ENCODE peak calls at places on chromosomes 5 and 9, in four cellular contexts. K is lower leg skin, F is heart left ventricle, H is mesothelial cell of epicardium. G is an unnamed sample.

GRCh38 chr5:166562246-166562645 is 1729.2 kb upstream of the WWC1 start:
- DNase-seq in K (no peak), F (no peak), H (no peak), G (no peak)

GRCh38 chr5:14685757-14686156 is 21.2 kb downstream of the OTULIN start:
- DNase-seq in K (no peak), F (no peak), H (no peak), G (no peak)

GRCh38 chr5:1767524-1768282 is 31.9 kb downstream of the MRPL36 start:
- DNase-seq in K (no peak), F (peak; percentile 47), H (no peak), G (no peak)

GRCh38 chr5:67291671-67292070 is 95.1 kb upstream of the CD180 start:
- DNase-seq in K (no peak), F (no peak), H (no peak), G (no peak)

GRCh38 chr5:81303563-81303962 is 2.2 kb downstream of the ZCCHC9 start:
- DNase-seq in K (no peak), F (no peak), H (no peak), G (no peak)

GRCh38 chr5:22063717-22064116 is 789.4 kb downstream of the CDH12 start:
- DNase-seq in K (no peak), F (no peak), H (no peak), G (no peak)

GRCh38 chr9:14309403-14309802 is 4.5 kb downstream of the NFIB start:
- DNase-seq in K (no peak), F (no peak), H (no peak), G (no peak)

GRCh38 chr9:112848316-112849151 is 42.1 kb downstream of the SLC46A2 start:
- DNase-seq in K (no peak), F (no peak), H (no peak), G (no peak)

GRCh38 chr9:109880276-109881169 is 100.5 kb downstream of the PALM2AKAP2 start:
- DNase-seq in K (no peak), F (no peak), H (no peak), G (no peak)

GRCh38 chr5:179373961-179374505 is 28.8 kb upstream of the ADAMTS2 start:
- DNase-seq in K (no peak), F (peak; percentile 40), H (no peak), G (peak; percentile 47)

GRCh38 chr9:122372856-122373845 is 2.3 kb downstream of the PTGS1 start:
- DNase-seq in K (no peak), F (no peak), H (no peak), G (no peak)

GRCh38 chr5:151758430-151759241 is at the start of gene ATOX1:
- DNase-seq in K (peak; percentile 89), F (peak; percentile 97), H (peak; percentile 80), G (peak; percentile 93)

GRCh38 chr9:114606597-114607207 is 4.4 kb upstream of the TMEM268 start:
- DNase-seq in K (no peak), F (no peak), H (no peak), G (no peak)

GRCh38 chr9:122463828-122464632 is 13.7 kb downstream of the OR1J1 start:
- DNase-seq in K (no peak), F (no peak), H (no peak), G (no peak)

GRCh38 chr9:86185872-86186271 is 73.6 kb downstream of the C9orf153 start:
- DNase-seq in K (no peak), F (no peak), H (no peak), G (no peak)

GRCh38 chr5:38899936-38900335 is 54.1 kb downstream of the OSMR start:
- DNase-seq in K (no peak), F (no peak), H (no peak), G (no peak)

GRCh38 chr5:125199373-125199772 is 452.9 kb upstream of the ZNF608 start:
- DNase-seq in K (no peak), F (no peak), H (no peak), G (no peak)

GRCh38 chr9:134601764-134602163 is 39.8 kb upstream of the COL5A1 start:
- DNase-seq in K (no peak), F (no peak), H (no peak), G (peak; percentile 59)

GRCh38 chr9:7536310-7536939 is 263.2 kb downstream of the DMAC1 start:
- DNase-seq in K (no peak), F (no peak), H (no peak), G (no peak)

GRCh38 chr5:123036391-123037103 is at the start of gene PPIC:
- DNase-seq in K (peak; percentile 73), F (peak; percentile 93), H (peak; percentile 72), G (peak; percentile 85)

GRCh38 chr5:171826132-171826531 is 40.5 kb downstream of the SMIM23 start:
- DNase-seq in K (no peak), F (no peak), H (no peak), G (no peak)

GRCh38 chr5:76766746-76767145 is 50.8 kb downstream of the F2R start:
- DNase-seq in K (no peak), F (no peak), H (no peak), G (no peak)

GRCh38 chr5:134503088-134503936 is 22.2 kb upstream of the JADE2 start:
- DNase-seq in K (peak; percentile 63), F (peak; percentile 87), H (no peak), G (no peak)

GRCh38 chr5:54440456-54440893 is 15.0 kb upstream of the HSPB3 start:
- DNase-seq in K (no peak), F (no peak), H (no peak), G (no peak)

GRCh38 chr5:177497297-177498012 is at the start of gene PDLIM7:
- DNase-seq in K (peak; percentile 94), F (peak; percentile 97), H (peak; percentile 92), G (peak; percentile 97)

GRCh38 chr5:113140837-113141661 is 164.5 kb downstream of the DCP2 start:
- DNase-seq in K (peak; percentile 58), F (no peak), H (no peak), G (no peak)

GRCh38 chr9:106717686-106718085 is 145.3 kb upstream of the ZNF462 start:
- DNase-seq in K (no peak), F (no peak), H (no peak), G (no peak)

GRCh38 chr5:72523960-72524582 is 16.9 kb upstream of the ZNF366 start:
- DNase-seq in K (no peak), F (no peak), H (no peak), G (no peak)

GRCh38 chr5:17625686-17626085 is 6.2 kb upstream of the TAF11L13 start:
- DNase-seq in K (no peak), F (no peak), H (no peak), G (no peak)

GRCh38 chr5:17614872-17615605 is 4.8 kb downstream of the TAF11L12 start:
- DNase-seq in K (no peak), F (no peak), H (no peak), G (no peak)

GRCh38 chr5:17619353-17619752 is 9.2 kb downstream of the TAF11L12 start:
- DNase-seq in K (no peak), F (no peak), H (no peak), G (no peak)

DNA sequence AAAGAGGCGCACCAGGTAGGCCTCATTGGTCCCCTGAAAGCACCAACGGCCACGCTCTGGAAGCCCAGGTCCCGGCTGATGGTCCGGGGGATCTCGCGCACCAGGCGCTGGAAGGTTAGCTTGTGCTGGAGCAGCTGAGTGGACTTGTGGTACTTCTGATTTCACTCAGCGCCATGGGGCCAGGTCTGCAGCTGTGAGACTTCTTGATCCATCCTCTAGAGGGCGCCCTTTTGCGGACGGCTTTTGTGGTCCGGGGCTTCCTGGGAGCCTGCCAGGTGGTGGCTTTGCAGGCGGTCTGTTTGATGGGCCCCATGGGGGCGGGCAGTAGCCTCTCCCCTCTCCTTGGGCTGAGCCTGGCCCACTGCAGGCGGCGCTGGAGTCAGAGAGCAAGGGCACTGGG is 10.4 kb downstream of the TAF11L12 start:
- DNase-seq in K (no peak), F (no peak), H (no peak), G (no peak)
- TF ChIP-seq CTCF in K (no peak), F (no peak), H (peak; percentile 58), G (peak; percentile 51)

DNA sequence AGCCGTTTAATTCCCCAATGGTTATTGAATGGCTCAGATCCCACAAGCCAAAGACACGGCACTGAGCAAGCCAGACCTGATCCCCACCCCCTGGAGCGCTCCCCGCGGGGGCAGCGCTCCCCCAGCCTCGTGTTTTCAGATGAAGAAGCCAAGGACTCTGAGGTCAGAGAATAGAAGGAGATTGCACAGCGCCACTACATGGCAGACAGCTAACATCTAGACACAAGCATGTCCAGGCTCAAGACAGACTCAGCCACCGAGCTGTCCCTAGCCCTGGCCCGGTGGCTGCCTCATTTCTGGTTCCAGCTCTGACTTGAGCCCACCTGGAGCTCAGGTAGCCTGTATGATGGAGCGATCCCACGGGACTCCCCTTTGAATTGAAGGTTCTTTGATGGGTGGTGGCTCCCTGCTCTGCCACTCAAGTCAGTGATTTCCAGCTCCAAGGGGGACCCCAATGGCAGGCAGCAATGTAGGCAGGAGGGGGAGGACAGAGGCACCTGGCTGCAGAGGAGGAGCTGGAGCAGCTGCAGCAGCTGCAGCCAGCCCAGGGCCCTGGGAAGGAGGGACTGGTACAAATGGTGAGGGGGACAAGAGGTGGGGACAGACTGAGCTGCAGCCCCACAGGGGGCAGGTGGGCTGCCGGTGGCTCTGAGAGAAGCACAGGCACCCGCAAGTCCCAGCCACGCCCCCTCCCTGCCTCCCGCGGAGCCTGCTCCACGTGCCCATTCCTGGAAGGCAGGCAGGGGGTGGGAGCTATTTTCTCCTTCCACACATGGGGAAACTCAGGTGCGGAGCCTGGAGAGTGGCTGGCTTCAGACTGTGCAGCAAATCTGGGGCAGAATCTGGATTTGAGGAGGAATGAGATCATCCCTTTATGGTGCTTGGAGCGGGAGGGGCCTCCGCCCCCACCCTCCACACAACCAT is 40.2 kb downstream of the NTNG2 start:
- DNase-seq in K (no peak), F (peak; percentile 29), H (no peak), G (no peak)
- TF ChIP-seq CTCF in K (no peak), F (no peak), H (no peak), G (no peak)

GRCh38 chr5:139253115-139253514 is 40.4 kb upstream of the MATR3 start:
- DNase-seq in K (no peak), F (no peak), H (no peak), G (no peak)

GRCh38 chr5:139248826-139249453 is 44.6 kb upstream of the MATR3 start:
- DNase-seq in K (no peak), F (no peak), H (no peak), G (no peak)

GRCh38 chr5:139246394-139246793 is 47.1 kb upstream of the MATR3 start:
- DNase-seq in K (no peak), F (no peak), H (no peak), G (no peak)

GRCh38 chr5:139251695-139252288 is 41.7 kb upstream of the MATR3 start:
- DNase-seq in K (no peak), F (no peak), H (no peak), G (no peak)

DNA sequence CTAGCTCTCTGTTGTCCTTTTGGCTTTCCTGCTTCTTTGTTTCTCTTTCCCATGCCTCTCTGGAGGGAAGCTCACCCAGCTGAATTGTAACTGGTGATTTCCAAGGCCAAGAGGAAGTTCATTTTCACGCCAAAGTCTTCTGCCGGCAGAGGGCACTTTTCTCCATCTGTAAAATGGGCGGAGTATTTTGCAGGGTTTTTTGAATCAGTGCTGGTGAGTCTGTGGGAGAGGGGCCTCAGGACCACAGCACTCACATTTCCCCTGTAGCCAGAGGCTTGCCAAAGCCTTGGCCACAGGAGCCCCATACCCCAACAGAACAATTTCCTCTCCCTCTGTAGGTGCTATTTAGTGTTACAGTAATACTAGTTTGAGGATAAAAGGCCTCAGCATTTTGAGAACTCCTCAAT is 42.3 kb upstream of the MATR3 start:
- DNase-seq in K (no peak), F (no peak), H (no peak), G (no peak)
- TF ChIP-seq CTCF in K (no peak), F (no peak), H (no peak), G (peak; percentile 24)

DNA sequence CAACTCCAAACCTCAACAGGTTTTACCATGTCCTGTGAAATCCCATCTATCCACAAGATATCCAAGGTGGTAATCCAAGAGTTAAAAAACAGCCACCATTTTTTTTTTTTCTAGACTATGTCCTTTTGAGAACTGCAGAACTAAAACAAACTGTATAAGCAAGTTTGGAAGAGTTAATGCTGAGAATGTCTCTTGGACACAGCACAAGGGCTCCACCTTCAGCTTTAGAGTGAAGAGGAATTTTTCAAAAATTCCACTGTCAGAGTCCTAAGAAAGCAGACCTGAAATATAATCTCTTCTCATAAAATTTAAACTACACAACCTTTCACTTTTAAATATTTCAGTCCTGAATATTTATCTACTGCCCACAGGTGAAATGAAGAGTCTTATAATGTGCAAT is 167.8 kb upstream of the CCNG1 start:
- DNase-seq in K (no peak), F (no peak), H (no peak), G (no peak)
- TF ChIP-seq CTCF in K (no peak), F (no peak), H (no peak), G (peak; percentile 50)